ENCODE peak calls at places on chromosomes 5 and 9, in ten cellular contexts. One of them, this sample, is unnamed.

GRCh38 chr9:21334603-21334968 is 618 bp downstream of the KLHL9 start:
- DNase-seq in mucosa of gallbladder: no peak
- DNase-seq in PC-3: no peak
- DNase-seq in T-helper 1 cell: peak
- DNase-seq in GM20000: no peak
- DNase-seq in activated CD4-positive, alpha-beta memory T cell treated with anti-CD3 and anti-CD28 coated beads, Interleukin-2, amount 10 ng/mL, durations not matched to agents 7 days and 5 days: no peak
- DNase-seq in uterus: no peak
- DNase-seq in T47D: no peak
- DNase-seq in NCI-H510A treated with DMSO at 0.1 percent for 48 hours: peak
- DNase-seq in epithelial cell of esophagus: no peak
- DNase-seq in this sample: no peak

GRCh38 chr9:124180557-124180956 is 77.2 kb upstream of the NEK6 start:
- DNase-seq in mucosa of gallbladder: no peak
- DNase-seq in PC-3: no peak
- DNase-seq in T-helper 1 cell: no peak
- DNase-seq in GM20000: no peak
- DNase-seq in activated CD4-positive, alpha-beta memory T cell treated with anti-CD3 and anti-CD28 coated beads, Interleukin-2, amount 10 ng/mL, durations not matched to agents 7 days and 5 days: no peak
- DNase-seq in uterus: no peak
- DNase-seq in T47D: no peak
- DNase-seq in NCI-H510A treated with DMSO at 0.1 percent for 48 hours: no peak
- DNase-seq in epithelial cell of esophagus: peak
- DNase-seq in this sample: peak

GRCh38 chr5:33227247-33227646 is 213.5 kb upstream of the TARS1 start:
- DNase-seq in mucosa of gallbladder: no peak
- DNase-seq in PC-3: no peak
- DNase-seq in T-helper 1 cell: no peak
- DNase-seq in GM20000: no peak
- DNase-seq in activated CD4-positive, alpha-beta memory T cell treated with anti-CD3 and anti-CD28 coated beads, Interleukin-2, amount 10 ng/mL, durations not matched to agents 7 days and 5 days: no peak
- DNase-seq in uterus: no peak
- DNase-seq in T47D: no peak
- DNase-seq in NCI-H510A treated with DMSO at 0.1 percent for 48 hours: no peak
- DNase-seq in epithelial cell of esophagus: no peak
- DNase-seq in this sample: no peak

GRCh38 chr9:134049772-134050588 is 17.8 kb downstream of the BRD3 start:
- DNase-seq in mucosa of gallbladder: no peak
- DNase-seq in PC-3: no peak
- DNase-seq in T-helper 1 cell: no peak
- DNase-seq in GM20000: no peak
- DNase-seq in activated CD4-positive, alpha-beta memory T cell treated with anti-CD3 and anti-CD28 coated beads, Interleukin-2, amount 10 ng/mL, durations not matched to agents 7 days and 5 days: no peak
- DNase-seq in uterus: no peak
- DNase-seq in T47D: no peak
- DNase-seq in NCI-H510A treated with DMSO at 0.1 percent for 48 hours: no peak
- DNase-seq in epithelial cell of esophagus: no peak
- DNase-seq in this sample: peak

GRCh38 chr9:97773723-97774122 is 76.6 kb upstream of the XPA start:
- DNase-seq in mucosa of gallbladder: no peak
- DNase-seq in PC-3: peak
- DNase-seq in T-helper 1 cell: no peak
- DNase-seq in GM20000: no peak
- DNase-seq in activated CD4-positive, alpha-beta memory T cell treated with anti-CD3 and anti-CD28 coated beads, Interleukin-2, amount 10 ng/mL, durations not matched to agents 7 days and 5 days: no peak
- DNase-seq in uterus: no peak
- DNase-seq in T47D: no peak
- DNase-seq in NCI-H510A treated with DMSO at 0.1 percent for 48 hours: no peak
- DNase-seq in epithelial cell of esophagus: peak
- DNase-seq in this sample: no peak

GRCh38 chr5:65156933-65157332 is 324.8 kb downstream of the ADAMTS6 start:
- DNase-seq in mucosa of gallbladder: no peak
- DNase-seq in PC-3: no peak
- DNase-seq in T-helper 1 cell: no peak
- DNase-seq in GM20000: no peak
- DNase-seq in activated CD4-positive, alpha-beta memory T cell treated with anti-CD3 and anti-CD28 coated beads, Interleukin-2, amount 10 ng/mL, durations not matched to agents 7 days and 5 days: no peak
- DNase-seq in uterus: no peak
- DNase-seq in T47D: no peak
- DNase-seq in NCI-H510A treated with DMSO at 0.1 percent for 48 hours: no peak
- DNase-seq in epithelial cell of esophagus: no peak
- DNase-seq in this sample: no peak

GRCh38 chr9:98087420-98088354 is 31.2 kb downstream of the NANS start:
- DNase-seq in mucosa of gallbladder: peak
- DNase-seq in PC-3: no peak
- DNase-seq in T-helper 1 cell: peak
- DNase-seq in GM20000: no peak
- DNase-seq in activated CD4-positive, alpha-beta memory T cell treated with anti-CD3 and anti-CD28 coated beads, Interleukin-2, amount 10 ng/mL, durations not matched to agents 7 days and 5 days: no peak
- DNase-seq in uterus: peak
- DNase-seq in T47D: no peak
- DNase-seq in NCI-H510A treated with DMSO at 0.1 percent for 48 hours: no peak
- DNase-seq in epithelial cell of esophagus: peak
- DNase-seq in this sample: peak

GRCh38 chr9:35277649-35278359 is 116.0 kb downstream of the UNC13B start:
- DNase-seq in mucosa of gallbladder: no peak
- DNase-seq in PC-3: no peak
- DNase-seq in T-helper 1 cell: no peak
- DNase-seq in GM20000: no peak
- DNase-seq in activated CD4-positive, alpha-beta memory T cell treated with anti-CD3 and anti-CD28 coated beads, Interleukin-2, amount 10 ng/mL, durations not matched to agents 7 days and 5 days: no peak
- DNase-seq in uterus: no peak
- DNase-seq in T47D: no peak
- DNase-seq in NCI-H510A treated with DMSO at 0.1 percent for 48 hours: no peak
- DNase-seq in epithelial cell of esophagus: peak
- DNase-seq in this sample: no peak

GRCh38 chr5:143304836-143305475 is 98.5 kb downstream of the NR3C1 start:
- DNase-seq in mucosa of gallbladder: no peak
- DNase-seq in PC-3: no peak
- DNase-seq in T-helper 1 cell: no peak
- DNase-seq in GM20000: no peak
- DNase-seq in activated CD4-positive, alpha-beta memory T cell treated with anti-CD3 and anti-CD28 coated beads, Interleukin-2, amount 10 ng/mL, durations not matched to agents 7 days and 5 days: no peak
- DNase-seq in uterus: no peak
- DNase-seq in T47D: no peak
- DNase-seq in NCI-H510A treated with DMSO at 0.1 percent for 48 hours: no peak
- DNase-seq in epithelial cell of esophagus: no peak
- DNase-seq in this sample: no peak

GRCh38 chr5:61363715-61364114 is 31.7 kb downstream of the ZSWIM6 start:
- DNase-seq in mucosa of gallbladder: no peak
- DNase-seq in PC-3: no peak
- DNase-seq in T-helper 1 cell: no peak
- DNase-seq in GM20000: no peak
- DNase-seq in activated CD4-positive, alpha-beta memory T cell treated with anti-CD3 and anti-CD28 coated beads, Interleukin-2, amount 10 ng/mL, durations not matched to agents 7 days and 5 days: no peak
- DNase-seq in uterus: no peak
- DNase-seq in T47D: no peak
- DNase-seq in NCI-H510A treated with DMSO at 0.1 percent for 48 hours: no peak
- DNase-seq in epithelial cell of esophagus: no peak
- DNase-seq in this sample: no peak

GRCh38 chr5:74396913-74397606 is 243.5 kb downstream of the ENC1 start:
- DNase-seq in mucosa of gallbladder: no peak
- DNase-seq in PC-3: no peak
- DNase-seq in T-helper 1 cell: no peak
- DNase-seq in GM20000: no peak
- DNase-seq in activated CD4-positive, alpha-beta memory T cell treated with anti-CD3 and anti-CD28 coated beads, Interleukin-2, amount 10 ng/mL, durations not matched to agents 7 days and 5 days: no peak
- DNase-seq in uterus: peak
- DNase-seq in T47D: no peak
- DNase-seq in NCI-H510A treated with DMSO at 0.1 percent for 48 hours: no peak
- DNase-seq in epithelial cell of esophagus: no peak
- DNase-seq in this sample: no peak

GRCh38 chr9:691825-692363 is 149.6 kb upstream of the DMRT1 start:
- DNase-seq in mucosa of gallbladder: no peak
- DNase-seq in PC-3: no peak
- DNase-seq in T-helper 1 cell: no peak
- DNase-seq in GM20000: no peak
- DNase-seq in activated CD4-positive, alpha-beta memory T cell treated with anti-CD3 and anti-CD28 coated beads, Interleukin-2, amount 10 ng/mL, durations not matched to agents 7 days and 5 days: no peak
- DNase-seq in uterus: no peak
- DNase-seq in T47D: no peak
- DNase-seq in NCI-H510A treated with DMSO at 0.1 percent for 48 hours: no peak
- DNase-seq in epithelial cell of esophagus: no peak
- DNase-seq in this sample: no peak

GRCh38 chr9:35606138-35606504 is 1.1 kb downstream of the TESK1 start:
- DNase-seq in mucosa of gallbladder: no peak
- DNase-seq in PC-3: no peak
- DNase-seq in T-helper 1 cell: no peak
- DNase-seq in GM20000: no peak
- DNase-seq in activated CD4-positive, alpha-beta memory T cell treated with anti-CD3 and anti-CD28 coated beads, Interleukin-2, amount 10 ng/mL, durations not matched to agents 7 days and 5 days: no peak
- DNase-seq in uterus: no peak
- DNase-seq in T47D: no peak
- DNase-seq in NCI-H510A treated with DMSO at 0.1 percent for 48 hours: peak
- DNase-seq in epithelial cell of esophagus: no peak
- DNase-seq in this sample: no peak

GRCh38 chr9:33435821-33436277 is 11.5 kb downstream of the AQP3 start:
- DNase-seq in mucosa of gallbladder: no peak
- DNase-seq in PC-3: no peak
- DNase-seq in T-helper 1 cell: no peak
- DNase-seq in GM20000: no peak
- DNase-seq in activated CD4-positive, alpha-beta memory T cell treated with anti-CD3 and anti-CD28 coated beads, Interleukin-2, amount 10 ng/mL, durations not matched to agents 7 days and 5 days: no peak
- DNase-seq in uterus: no peak
- DNase-seq in T47D: no peak
- DNase-seq in NCI-H510A treated with DMSO at 0.1 percent for 48 hours: no peak
- DNase-seq in epithelial cell of esophagus: no peak
- DNase-seq in this sample: no peak

GRCh38 chr5:909994-910768 is 17.5 kb downstream of the TRIP13 start:
- DNase-seq in mucosa of gallbladder: no peak
- DNase-seq in PC-3: no peak
- DNase-seq in T-helper 1 cell: no peak
- DNase-seq in GM20000: no peak
- DNase-seq in activated CD4-positive, alpha-beta memory T cell treated with anti-CD3 and anti-CD28 coated beads, Interleukin-2, amount 10 ng/mL, durations not matched to agents 7 days and 5 days: no peak
- DNase-seq in uterus: no peak
- DNase-seq in T47D: no peak
- DNase-seq in NCI-H510A treated with DMSO at 0.1 percent for 48 hours: no peak
- DNase-seq in epithelial cell of esophagus: no peak
- DNase-seq in this sample: no peak

GRCh38 chr9:69172895-69173294 is 1.2 kb upstream of the TJP2 start:
- DNase-seq in mucosa of gallbladder: no peak
- DNase-seq in PC-3: no peak
- DNase-seq in T-helper 1 cell: no peak
- DNase-seq in GM20000: no peak
- DNase-seq in activated CD4-positive, alpha-beta memory T cell treated with anti-CD3 and anti-CD28 coated beads, Interleukin-2, amount 10 ng/mL, durations not matched to agents 7 days and 5 days: no peak
- DNase-seq in uterus: no peak
- DNase-seq in T47D: no peak
- DNase-seq in NCI-H510A treated with DMSO at 0.1 percent for 48 hours: no peak
- DNase-seq in epithelial cell of esophagus: peak
- DNase-seq in this sample: no peak

GRCh38 chr5:34597034-34597433 is 59.1 kb upstream of the RAI14 start:
- DNase-seq in mucosa of gallbladder: no peak
- DNase-seq in PC-3: no peak
- DNase-seq in T-helper 1 cell: no peak
- DNase-seq in GM20000: no peak
- DNase-seq in activated CD4-positive, alpha-beta memory T cell treated with anti-CD3 and anti-CD28 coated beads, Interleukin-2, amount 10 ng/mL, durations not matched to agents 7 days and 5 days: no peak
- DNase-seq in uterus: peak
- DNase-seq in T47D: no peak
- DNase-seq in NCI-H510A treated with DMSO at 0.1 percent for 48 hours: no peak
- DNase-seq in epithelial cell of esophagus: no peak
- DNase-seq in this sample: no peak

GRCh38 chr9:133189826-133190225 is 19.2 kb downstream of the OBP2B start:
- DNase-seq in mucosa of gallbladder: no peak
- DNase-seq in PC-3: no peak
- DNase-seq in T-helper 1 cell: no peak
- DNase-seq in GM20000: no peak
- DNase-seq in activated CD4-positive, alpha-beta memory T cell treated with anti-CD3 and anti-CD28 coated beads, Interleukin-2, amount 10 ng/mL, durations not matched to agents 7 days and 5 days: no peak
- DNase-seq in uterus: no peak
- DNase-seq in T47D: no peak
- DNase-seq in NCI-H510A treated with DMSO at 0.1 percent for 48 hours: no peak
- DNase-seq in epithelial cell of esophagus: no peak
- DNase-seq in this sample: no peak

This sample was measured in Peyer's patch.